ENCODE peak calls at places on chromosomes 2 and 18, in nine cellular contexts. H is H1, S is HCT116, N is prostate gland, L is HL-60, Y is suprapubic skin, Q is spleen, F is breast epithelium, M is sigmoid colon. I is an unnamed sample.

GRCh38 chr2:157874997-157875719 is 972 bp downstream of the ACVR1 start:
- DNase-seq in M (peak), F (no peak), H (no peak), L (no peak), S (no peak), Q (peak), Y (peak), N (peak), I (no peak)

GRCh38 chr2:238108423-238109201 is 8.5 kb downstream of the ESPNL start:
- DNase-seq in N (no peak), M (peak), S (no peak), H (no peak), F (peak), L (no peak), Y (peak), Q (peak), I (no peak)

GRCh38 chr2:194104687-194105086 is 1552.3 kb upstream of the SLC39A10 start:
- DNase-seq in Q (no peak), F (no peak), N (no peak), M (no peak), H (no peak), S (no peak), Y (no peak), L (no peak), I (no peak)

GRCh38 chr2:178072383-178073301 is at the start of gene PDE11A:
- DNase-seq in Y (peak), F (peak), Q (peak), S (peak), L (no peak), N (peak), H (peak), M (peak), I (peak)

GRCh38 chr2:27723372-27724144 is 48.0 kb upstream of the MRPL33 start:
- DNase-seq in N (peak), H (no peak), F (peak), M (peak), Q (no peak), L (peak), S (peak), Y (no peak), I (peak)

GRCh38 chr2:55865095-55865835 is 58.3 kb downstream of the EFEMP1 start:
- DNase-seq in S (no peak), F (no peak), N (no peak), Q (no peak), Y (no peak), L (no peak), H (no peak), M (no peak), I (no peak)

GRCh38 chr2:46153996-46154753 is 143.0 kb upstream of the EPAS1 start:
- DNase-seq in M (no peak), S (no peak), Y (no peak), F (no peak), Q (no peak), L (no peak), N (no peak), H (no peak), I (no peak)

GRCh38 chr2:48114256-48114655 is 208.0 kb upstream of the FBXO11 start:
- DNase-seq in F (no peak), H (no peak), N (no peak), M (no peak), Y (no peak), L (peak), S (peak), Q (no peak), I (peak)

GRCh38 chr2:130391058-130391871 is 35.4 kb downstream of the PTPN18 start:
- DNase-seq in F (peak), Q (peak), L (no peak), N (peak), Y (peak), H (no peak), M (peak), S (peak), I (peak)

GRCh38 chr2:45889053-45889452 is 237.6 kb downstream of the PRKCE start:
- DNase-seq in N (no peak), F (no peak), Y (no peak), M (no peak), Q (peak), S (no peak), L (peak), H (no peak), I (no peak)

GRCh38 chr2:121897335-121897970 is 142.0 kb downstream of the TSN start:
- DNase-seq in Q (no peak), H (no peak), L (peak), S (peak), N (no peak), M (no peak), Y (no peak), F (no peak), I (no peak)

GRCh38 chr2:9288681-9289338 is 82.2 kb downstream of the ASAP2 start:
- DNase-seq in F (no peak), Q (no peak), L (no peak), M (no peak), Y (no peak), S (no peak), H (no peak), N (no peak), I (no peak)

GRCh38 chr2:118823666-118824065 is 23.8 kb downstream of the EN1 start:
- DNase-seq in F (no peak), M (no peak), Y (peak), H (no peak), Q (no peak), S (no peak), L (no peak), N (no peak), I (no peak)

GRCh38 chr18:36402765-36403396 is 105.4 kb downstream of the FHOD3 start:
- DNase-seq in S (no peak), F (no peak), L (no peak), M (peak), N (no peak), H (no peak), Y (peak), Q (no peak), I (no peak)

GRCh38 chr18:65754121-65754520 is 3.3 kb downstream of the CDH7 start:
- DNase-seq in Y (no peak), M (no peak), L (no peak), S (no peak), N (no peak), F (no peak), Q (no peak), H (no peak), I (no peak)

GRCh38 chr2:43731211-43731610 is 42.6 kb upstream of the DYNC2LI1 start:
- DNase-seq in H (no peak), F (no peak), Q (no peak), S (no peak), L (no peak), N (no peak), M (no peak), Y (no peak), I (no peak)

GRCh38 chr18:61953161-61953560 is 60.4 kb upstream of the RNF152 start:
- DNase-seq in Y (no peak), S (no peak), N (no peak), H (no peak), L (no peak), F (no peak), Q (no peak), M (no peak), I (no peak)

GRCh38 chr2:152466041-152466440 is 131.1 kb downstream of the FMNL2 start:
- DNase-seq in H (no peak), Q (no peak), S (no peak), L (no peak), M (no peak), N (no peak), F (no peak), Y (no peak), I (no peak)

GRCh38 chr2:128041561-128041960 is 13.7 kb upstream of the SAP130 start:
- DNase-seq in L (no peak), Y (no peak), M (no peak), Q (no peak), S (no peak), H (no peak), F (no peak), N (no peak), I (no peak)

GRCh38 chr18:46497129-46497528 is 159.9 kb downstream of the LOXHD1 start:
- DNase-seq in Y (no peak), S (no peak), M (peak), Q (no peak), F (no peak), L (peak), H (no peak), N (no peak), I (no peak)

GRCh38 chr2:86249843-86250402 is 50.7 kb downstream of the MRPL35 start:
- DNase-seq in Y (no peak), S (no peak), N (no peak), F (no peak), L (no peak), Q (no peak), M (peak), H (no peak), I (peak)

GRCh38 chr18:73908323-73908722 is 239.3 kb downstream of the FBXO15 start:
- DNase-seq in Y (no peak), Q (no peak), M (no peak), H (no peak), F (no peak), S (no peak), L (no peak), N (no peak), I (no peak)

GRCh38 chr18:26546170-26546874 is 2.0 kb downstream of the KCTD1 start:
- DNase-seq in H (no peak), S (no peak), Y (no peak), F (no peak), Q (no peak), L (no peak), N (no peak), M (no peak), I (no peak)

GRCh38 chr2:229598227-229598626 is 116.1 kb downstream of the DNER start:
- DNase-seq in F (no peak), Y (no peak), Q (no peak), L (no peak), M (no peak), H (no peak), S (no peak), N (no peak), I (no peak)

GRCh38 chr2:33616873-33617272 is 17.8 kb upstream of the FAM98A start:
- DNase-seq in S (no peak), M (no peak), H (no peak), Y (no peak), L (no peak), Q (no peak), F (no peak), N (no peak), I (no peak)

GRCh38 chr2:157627594-157628281 is 926 bp downstream of the ACVR1C start:
- DNase-seq in F (no peak), H (no peak), S (no peak), Y (no peak), Q (peak), L (no peak), M (no peak), N (no peak), I (peak)

GRCh38 chr2:217220228-217221013 is 360.6 kb upstream of the TNP1 start:
- DNase-seq in L (peak), F (no peak), H (no peak), S (no peak), Y (no peak), N (peak), Q (no peak), M (no peak), I (no peak)

GRCh38 chr2:163736433-163737168 is 793 bp upstream of the FIGN start:
- DNase-seq in L (no peak), Q (peak), S (no peak), H (peak), Y (peak), N (no peak), F (no peak), M (peak), I (no peak)

GRCh38 chr2:164069542-164069941 is 333.7 kb upstream of the FIGN start:
- DNase-seq in Y (no peak), H (no peak), N (no peak), M (no peak), S (no peak), Q (no peak), L (no peak), F (no peak), I (no peak)

GRCh38 chr2:159168707-159169106 is 117.8 kb downstream of the WDSUB1 start:
- DNase-seq in L (no peak), S (no peak), H (no peak), M (no peak), Y (no peak), F (no peak), Q (no peak), N (no peak), I (no peak)

GRCh38 chr2:176471949-176472348 is 202.7 kb downstream of the MTX2 start:
- DNase-seq in Y (no peak), M (no peak), H (no peak), F (no peak), L (no peak), S (no peak), Q (no peak), N (no peak), I (no peak)

GRCh38 chr18:22670914-22671313 is 253.2 kb upstream of the CTAGE1 start:
- DNase-seq in N (no peak), Q (no peak), F (no peak), H (no peak), S (no peak), M (no peak), Y (no peak), L (no peak), I (no peak)

GRCh38 chr2:132606649-132607048 is 63.4 kb downstream of the LYPD1 start:
- DNase-seq in L (no peak), Q (no peak), Y (no peak), M (no peak), H (no peak), F (no peak), S (no peak), N (no peak), I (no peak)

GRCh38 chr18:55407191-55407590 is 180.8 kb downstream of the TCF4 start:
- DNase-seq in F (no peak), S (no peak), M (no peak), Y (no peak), N (no peak), Q (no peak), L (no peak), H (no peak), I (no peak)

GRCh38 chr2:32064021-32064678 is 794 bp downstream of the SPAST start:
- DNase-seq in Y (no peak), S (no peak), F (no peak), M (peak), L (peak), H (no peak), N (no peak), Q (no peak), I (no peak)

GRCh38 chr2:67215214-67215613 is 181.9 kb upstream of the ETAA1 start:
- DNase-seq in Q (no peak), F (no peak), Y (no peak), M (peak), H (peak), N (no peak), L (no peak), S (no peak), I (peak)

GRCh38 chr18:59484796-59485328 is 125.8 kb upstream of the LMAN1 start:
- DNase-seq in Y (no peak), M (no peak), F (no peak), L (no peak), N (no peak), Q (no peak), S (no peak), H (no peak), I (no peak)

GRCh38 chr2:240917009-240917683 is 11.0 kb downstream of the CROCC2 start:
- DNase-seq in Q (peak), S (no peak), F (no peak), M (peak), H (no peak), Y (peak), L (no peak), N (no peak), I (no peak)
- TF ChIP-seq POLR2AphosphoS5 in Q (no peak), S (no peak), F (no peak), M (no peak), H (no peak), Y (no peak), L (no peak), N (no peak), I (no peak)

GRCh38 chr2:26645792-26646191 is 4.6 kb upstream of the CIB4 start:
- DNase-seq in F (no peak), M (no peak), L (no peak), Y (no peak), H (no peak), S (no peak), N (no peak), Q (peak), I (no peak)
- H3K4me3 ChIP-seq in F (no peak), M (no peak), L (no peak), Y (no peak), H (no peak), S (no peak), N (no peak), Q (no peak), I (no peak)

GRCh38 chr2:69177785-69178636 is 165.0 kb downstream of the ANTXR1 start:
- DNase-seq in Q (peak), S (peak), F (no peak), M (peak), H (peak), L (peak), N (peak), Y (peak), I (peak)

GRCh38 chr2:69175795-69176715 is 163.1 kb downstream of the ANTXR1 start:
- DNase-seq in S (no peak), L (no peak), H (no peak), F (no peak), M (no peak), Q (no peak), N (no peak), Y (no peak), I (no peak)

GRCh38 chr2:69173706-69174105 is 160.7 kb downstream of the ANTXR1 start:
- DNase-seq in Q (no peak), M (no peak), S (no peak), F (no peak), N (no peak), H (no peak), L (no peak), Y (no peak), I (no peak)

GRCh38 chr2:69180227-69180626 is 167.2 kb downstream of the ANTXR1 start:
- DNase-seq in Q (no peak), H (no peak), L (no peak), N (no peak), S (no peak), M (no peak), F (no peak), Y (no peak), I (no peak)

DNA sequence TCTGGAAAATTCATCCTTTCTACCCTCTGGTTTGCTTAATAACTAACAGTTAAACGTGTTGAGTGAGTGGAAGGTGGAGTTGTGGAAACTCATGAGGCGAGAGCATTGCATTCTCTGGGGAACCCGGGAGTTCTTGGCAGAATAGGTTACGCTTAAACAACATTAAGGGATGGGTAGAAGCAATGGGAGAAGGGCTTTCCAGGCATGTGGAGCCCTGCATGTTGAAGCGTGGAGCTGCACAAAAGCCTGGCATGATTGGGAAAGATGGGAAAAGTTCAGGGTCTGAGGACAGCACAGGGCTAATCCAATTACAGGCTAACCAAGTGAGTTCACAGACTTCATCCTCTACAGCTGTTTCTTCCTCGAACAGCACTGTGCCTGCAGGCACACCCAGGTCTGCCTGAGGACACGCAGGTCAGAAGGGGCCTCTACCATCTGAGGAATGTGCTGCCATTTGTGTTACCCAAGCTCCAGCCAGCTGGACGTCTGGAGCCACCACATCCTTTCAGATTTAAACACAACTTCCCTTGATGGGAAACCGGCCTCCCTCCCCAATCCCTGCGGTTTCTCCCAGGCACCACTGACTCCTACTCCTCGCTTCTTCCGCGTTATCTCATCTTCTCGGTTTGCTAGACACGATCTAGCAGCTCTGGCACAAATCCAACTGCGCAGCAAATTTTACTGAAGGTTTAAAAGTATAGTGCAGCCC is 164.2 kb downstream of the ANTXR1 start:
- DNase-seq in Y (peak), M (peak), F (no peak), H (no peak), S (no peak), L (peak), N (no peak), Q (no peak), I (peak)
- TF ChIP-seq POLR2AphosphoS5 in Y (peak), M (peak), F (peak), H (peak), S (no peak), L (peak), N (no peak), Q (peak), I (peak)

GRCh38 chr2:231673348-231673770 is 35.0 kb upstream of the PTMA start:
- DNase-seq in L (no peak), Q (no peak), Y (no peak), S (peak), N (no peak), M (peak), F (no peak), H (peak), I (peak)

GRCh38 chr2:231668981-231669380 is 39.3 kb upstream of the PTMA start:
- DNase-seq in Q (no peak), N (no peak), M (no peak), H (no peak), F (no peak), L (no peak), S (no peak), Y (no peak), I (no peak)

GRCh38 chr2:231672617-231673347 is 35.5 kb upstream of the PTMA start:
- DNase-seq in N (no peak), S (peak), F (no peak), L (no peak), M (peak), Y (no peak), H (no peak), Q (peak), I (peak)

GRCh38 chr2:231670892-231671616 is 37.3 kb upstream of the PTMA start:
- DNase-seq in H (no peak), N (no peak), S (no peak), F (no peak), Y (no peak), M (peak), Q (peak), L (no peak), I (peak)

DNA sequence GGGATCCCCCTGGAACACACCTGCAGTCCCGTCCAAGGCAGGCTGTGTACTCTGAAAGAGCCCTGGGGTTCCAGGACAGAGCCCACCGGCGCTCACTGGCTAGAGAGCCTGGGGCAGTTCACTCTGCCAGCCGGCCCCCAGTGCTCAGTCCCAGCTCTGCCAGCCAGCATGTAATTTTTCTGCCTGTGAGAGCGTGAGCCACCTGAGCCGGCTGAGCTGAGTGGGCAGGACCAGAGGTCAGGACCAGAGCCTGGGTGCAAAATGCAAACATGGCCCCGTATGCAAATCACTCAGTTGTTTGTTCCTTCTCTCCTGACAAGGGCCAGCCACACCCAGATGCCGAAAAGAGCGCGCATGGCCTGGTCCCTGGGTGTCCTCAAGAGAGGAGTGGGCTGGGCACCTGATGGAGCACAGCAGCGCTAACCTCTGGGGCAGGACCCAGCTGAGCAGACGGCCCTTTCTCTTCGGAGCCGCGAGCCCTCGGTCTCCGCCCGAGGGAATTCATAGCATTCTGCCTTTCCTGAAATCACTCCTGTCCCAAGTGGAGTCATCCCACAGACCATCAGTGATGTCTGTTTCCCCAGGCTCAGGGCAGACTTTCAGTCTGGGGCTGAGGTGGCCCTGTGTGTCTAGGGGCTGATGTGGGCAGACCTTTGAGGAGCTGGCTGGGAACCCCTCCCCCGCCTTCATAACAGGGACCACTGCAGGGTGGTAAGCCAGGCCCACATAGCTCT is 36.5 kb upstream of the PTMA start:
- DNase-seq in L (no peak), N (no peak), S (no peak), M (no peak), F (no peak), Q (peak), H (no peak), Y (no peak), I (peak)
- H3K4me3 ChIP-seq in L (no peak), N (no peak), S (peak), M (no peak), F (no peak), Q (peak), H (no peak), Y (no peak), I (no peak)

DNA sequence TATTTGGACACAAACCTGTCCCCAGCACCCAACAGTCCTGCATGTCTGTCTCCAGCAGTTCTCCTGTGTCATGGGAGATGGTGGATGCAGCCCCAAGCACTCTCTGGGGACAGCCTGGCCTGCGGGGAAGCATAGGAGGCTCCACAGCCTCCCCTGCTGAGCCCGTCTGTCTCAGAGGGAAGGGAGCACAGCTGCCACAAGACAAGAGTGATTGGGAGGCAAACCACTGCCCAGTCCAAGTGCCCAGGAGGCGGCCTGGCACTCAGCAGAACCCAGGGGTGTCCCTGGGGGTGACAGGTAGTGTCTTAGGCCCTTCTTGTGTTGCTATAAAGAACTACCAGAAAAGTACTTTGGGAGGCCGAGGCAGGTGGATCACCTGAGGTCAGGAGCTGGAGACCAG is 211.2 kb upstream of the MYT1L start:
- DNase-seq in F (no peak), N (no peak), M (no peak), Y (no peak), L (no peak), S (no peak), H (no peak), Q (no peak), I (no peak)
- TF ChIP-seq POLR2AphosphoS5 in F (no peak), N (no peak), M (no peak), Y (no peak), L (no peak), S (no peak), H (no peak), Q (no peak), I (no peak)